ENCODE peak calls at places on chromosomes 5 and 9, in eight cellular contexts. I is foreskin fibroblast; K is nephron progenitor cell; D is IMR-90; L is NCI-H1436; X is COR-L47; Y is activated CD8-positive, alpha-beta memory T cell treated with anti-CD3 and anti-CD28 coated beads for 24 hours; W is GM13976. F is an unnamed sample.

GRCh38 chr5:149387982-149388381 is 8.9 kb upstream of the IL17B start:
- DNase-seq in K (no peak), D (peak; percentile 84), I (peak; percentile 87), L (no peak), W (no peak), X (no peak), Y (no peak), F (no peak)

GRCh38 chr5:115586525-115587146 is 15.6 kb downstream of the TICAM2 start:
- DNase-seq in W (no peak), L (peak; percentile 14), D (peak; percentile 54), K (no peak), I (peak; percentile 69), X (no peak), Y (no peak), F (no peak)

GRCh38 chr5:172943283-172943841 is 15.9 kb upstream of the RPL26L1 start:
- DNase-seq in I (peak; percentile 65), L (no peak), X (no peak), D (peak; percentile 80), K (peak; percentile 38), W (no peak), Y (no peak), F (peak; percentile 40)

GRCh38 chr5:109411627-109412026 is 1.9 kb upstream of the PJA2 start:
- DNase-seq in L (no peak), D (peak; percentile 97), K (no peak), X (no peak), I (peak; percentile 88), W (no peak), Y (no peak), F (no peak)

GRCh38 chr9:137550958-137551655 is 572 bp upstream of the MRPL41 start:
- DNase-seq in W (no peak), Y (peak; percentile 83), K (no peak), X (no peak), L (peak; percentile 66), D (peak; percentile 44), I (peak; percentile 84), F (peak; percentile 89)

GRCh38 chr5:105931782-105932489 is 1738.8 kb downstream of the EFNA5 start:
- DNase-seq in X (no peak), D (peak; percentile 73), I (peak; percentile 69), Y (no peak), W (no peak), L (no peak), K (no peak), F (no peak)

GRCh38 chr9:5910413-5911057 is 19.8 kb downstream of the MLANA start:
- DNase-seq in L (no peak), Y (no peak), W (no peak), I (peak; percentile 23), D (no peak), K (no peak), X (no peak), F (no peak)

GRCh38 chr9:93177676-93178075 is 6.3 kb upstream of the WNK2 start:
- DNase-seq in I (no peak), X (no peak), D (no peak), K (no peak), W (no peak), L (no peak), Y (no peak), F (no peak)

GRCh38 chr9:79769476-79770275 is 197.9 kb downstream of the TLE4 start:
- DNase-seq in X (no peak), W (no peak), D (peak; percentile 7), I (peak; percentile 20), Y (no peak), L (no peak), K (no peak), F (no peak)

GRCh38 chr5:75009559-75010230 is 42.7 kb downstream of the GCNT4 start:
- DNase-seq in K (no peak), W (no peak), L (no peak), D (no peak), X (no peak), Y (no peak), I (no peak), F (no peak)

GRCh38 chr9:129716091-129716490 is 36.8 kb downstream of the PTGES start:
- DNase-seq in X (no peak), K (no peak), L (no peak), Y (no peak), I (peak; percentile 56), D (peak; percentile 51), W (no peak), F (no peak)

GRCh38 chr9:100437860-100438805 is 11.2 kb downstream of the MSANTD3 start:
- DNase-seq in K (peak; percentile 78), L (peak; percentile 74), Y (peak; percentile 78), I (peak; percentile 87), D (peak; percentile 78), X (peak; percentile 16), W (peak; percentile 62), F (peak; percentile 73)

GRCh38 chr9:136171009-136171800 is 33.7 kb downstream of the LHX3 start:
- DNase-seq in Y (no peak), X (peak; percentile 57), W (no peak), K (peak; percentile 50), D (no peak), I (no peak), L (peak; percentile 80), F (peak; percentile 67)

GRCh38 chr5:16245249-16245648 is 65.7 kb upstream of the MARCHF11 start:
- DNase-seq in W (no peak), L (no peak), D (no peak), X (no peak), I (no peak), Y (no peak), K (no peak), F (no peak)

GRCh38 chr9:93097496-93098205 is 1.6 kb downstream of the CARD19 start:
- DNase-seq in K (no peak), I (peak; percentile 45), Y (no peak), X (no peak), L (no peak), W (no peak), D (peak; percentile 12), F (no peak)

GRCh38 chr5:172870807-172871431 is 36.9 kb downstream of the ERGIC1 start:
- DNase-seq in W (no peak), L (no peak), I (peak; percentile 70), D (no peak), X (no peak), Y (no peak), K (peak; percentile 65), F (no peak)

GRCh38 chr5:65142007-65142406 is 339.7 kb downstream of the ADAMTS6 start:
- DNase-seq in I (no peak), W (no peak), Y (no peak), X (no peak), K (no peak), D (no peak), L (no peak), F (no peak)

GRCh38 chr9:22383720-22384119 is 62.9 kb upstream of the DMRTA1 start:
- DNase-seq in W (no peak), L (no peak), Y (no peak), D (no peak), K (no peak), I (no peak), X (no peak), F (peak; percentile 57)

GRCh38 chr5:135332519-135333150 is 66.4 kb downstream of the MACROH2A1 start:
- DNase-seq in Y (no peak), W (peak; percentile 71), L (peak; percentile 24), X (peak; percentile 51), D (peak; percentile 77), K (no peak), I (peak; percentile 79), F (no peak)

GRCh38 chr5:180639743-180640300 is 9.6 kb downstream of the FLT4 start:
- DNase-seq in X (no peak), I (no peak), W (no peak), L (no peak), K (peak; percentile 1), D (no peak), Y (no peak), F (no peak)

GRCh38 chr5:40681351-40682311 is 1.9 kb downstream of the PTGER4 start:
- DNase-seq in D (no peak), K (peak; percentile 37), Y (peak; percentile 86), L (no peak), X (no peak), I (peak; percentile 73), W (peak; percentile 40), F (no peak)

GRCh38 chr5:17182494-17182893 is 34.9 kb upstream of the BASP1 start:
- DNase-seq in W (no peak), Y (no peak), I (peak; percentile 19), L (no peak), D (peak; percentile 71), X (no peak), K (no peak), F (no peak)

GRCh38 chr9:123834907-123835562 is 94.9 kb downstream of the DENND1A start:
- DNase-seq in L (no peak), X (no peak), I (peak; percentile 49), D (peak; percentile 29), K (no peak), W (peak; percentile 34), Y (no peak), F (no peak)

GRCh38 chr5:40909233-40909632 is at the start of gene C7:
- DNase-seq in L (no peak), K (no peak), W (no peak), D (peak; percentile 19), X (no peak), I (no peak), Y (no peak), F (no peak)

GRCh38 chr9:16033253-16033652 is 480.4 kb downstream of the CCDC171 start:
- DNase-seq in W (no peak), K (no peak), X (no peak), D (no peak), L (no peak), Y (no peak), I (no peak), F (no peak)

GRCh38 chr5:89128097-89128496 is 245.1 kb upstream of the MEF2C start:
- DNase-seq in X (no peak), Y (no peak), L (no peak), W (no peak), K (no peak), D (peak; percentile 1), I (peak; percentile 41), F (no peak)

GRCh38 chr5:126809932-126810331 is 33.0 kb downstream of the LMNB1 start:
- DNase-seq in I (no peak), K (no peak), D (no peak), W (no peak), X (no peak), L (no peak), Y (no peak), F (no peak)

F was measured in HAP-1.